ENCODE peak calls at places on chromosome 14, in seven cellular contexts. V, E, D, J, S, G and U are unnamed samples.

GRCh38 chr14:78519863-78520262 is 349.7 kb downstream of the NRXN3 start:
- DNase-seq in V (no peak), E (peak), D (peak), J (no peak), S (no peak), G (no peak), U (no peak)

GRCh38 chr14:69612014-69612758 is 790 bp downstream of the SUSD6 start:
- DNase-seq in V (peak), E (peak), D (peak), J (peak), S (peak), G (peak), U (no peak)

GRCh38 chr14:32724864-32725550 is 213.7 kb upstream of the NPAS3 start:
- DNase-seq in V (no peak), E (peak), D (no peak), J (no peak), S (no peak), G (peak), U (peak)

GRCh38 chr14:21543426-21544350 is 17.5 kb upstream of the SALL2 start:
- DNase-seq in V (no peak), E (no peak), D (no peak), J (no peak), S (no peak), G (no peak), U (no peak)

GRCh38 chr14:82052778-82053177 is 519.1 kb upstream of the SEL1L start:
- DNase-seq in V (no peak), E (no peak), D (no peak), J (no peak), S (no peak), G (no peak), U (no peak)

GRCh38 chr14:73751157-73751691 is 37.0 kb upstream of the PNMA1 start:
- DNase-seq in V (no peak), E (no peak), D (no peak), J (no peak), S (no peak), G (no peak), U (no peak)

GRCh38 chr14:70113211-70113610 is 75.5 kb downstream of the SLC8A3 start:
- DNase-seq in V (no peak), E (no peak), D (no peak), J (no peak), S (no peak), G (no peak), U (no peak)

GRCh38 chr14:103819503-103820307 is 27.7 kb downstream of the PPP1R13B start:
- DNase-seq in V (peak), E (no peak), D (peak), J (peak), S (peak), G (peak), U (no peak)

GRCh38 chr14:76181546-76181945 is 29.8 kb downstream of the GPATCH2L start:
- DNase-seq in V (no peak), E (no peak), D (no peak), J (no peak), S (no peak), G (no peak), U (no peak)

GRCh38 chr14:65156568-65157366 is 54.5 kb upstream of the MAX start:
- DNase-seq in V (peak), E (peak), D (no peak), J (peak), S (no peak), G (peak), U (peak)

GRCh38 chr14:90487462-90487861 is 90.6 kb downstream of the CALM1 start:
- DNase-seq in V (no peak), E (no peak), D (no peak), J (no peak), S (no peak), G (no peak), U (no peak)

GRCh38 chr14:105944632-105945610 is 418.5 kb downstream of the TMEM121 start:
- DNase-seq in V (peak), E (no peak), D (peak), J (peak), S (peak), G (no peak), U (no peak)

GRCh38 chr14:62087191-62087590 is 325.0 kb downstream of the SNAPC1 start:
- DNase-seq in V (no peak), E (no peak), D (no peak), J (no peak), S (no peak), G (no peak), U (no peak)

GRCh38 chr14:77301103-77301502 is 19.6 kb downstream of the POMT2 start:
- DNase-seq in V (peak), E (peak), D (peak), J (peak), S (peak), G (peak), U (peak)

GRCh38 chr14:77543637-77544334 is 45.2 kb upstream of the ISM2 start:
- DNase-seq in V (no peak), E (peak), D (no peak), J (no peak), S (no peak), G (peak), U (no peak)

GRCh38 chr14:89618309-89618708 is 201.3 kb upstream of the FOXN3 start:
- DNase-seq in V (no peak), E (no peak), D (no peak), J (no peak), S (no peak), G (peak), U (no peak)

GRCh38 chr14:90136904-90137303 is 75.1 kb downstream of the KCNK13 start:
- DNase-seq in V (no peak), E (no peak), D (no peak), J (no peak), S (no peak), G (no peak), U (no peak)

GRCh38 chr14:22976620-22977433 is 5.5 kb downstream of the AJUBA start:
- DNase-seq in V (no peak), E (peak), D (peak), J (no peak), S (no peak), G (peak), U (no peak)

GRCh38 chr14:66045572-66046021 is 440.6 kb upstream of the CCDC196 start:
- DNase-seq in V (no peak), E (no peak), D (no peak), J (no peak), S (peak), G (peak), U (no peak)

GRCh38 chr14:69316449-69317391 is 56.8 kb downstream of the GALNT16 start:
- DNase-seq in V (peak), E (peak), D (peak), J (peak), S (peak), G (peak), U (peak)

GRCh38 chr14:81323621-81324400 is 76.3 kb downstream of the STON2 start:
- DNase-seq in V (no peak), E (no peak), D (peak), J (no peak), S (no peak), G (no peak), U (no peak)

GRCh38 chr14:54570047-54570446 is 3.1 kb downstream of the SAMD4A start:
- DNase-seq in V (no peak), E (no peak), D (no peak), J (no peak), S (no peak), G (no peak), U (no peak)

DNA sequence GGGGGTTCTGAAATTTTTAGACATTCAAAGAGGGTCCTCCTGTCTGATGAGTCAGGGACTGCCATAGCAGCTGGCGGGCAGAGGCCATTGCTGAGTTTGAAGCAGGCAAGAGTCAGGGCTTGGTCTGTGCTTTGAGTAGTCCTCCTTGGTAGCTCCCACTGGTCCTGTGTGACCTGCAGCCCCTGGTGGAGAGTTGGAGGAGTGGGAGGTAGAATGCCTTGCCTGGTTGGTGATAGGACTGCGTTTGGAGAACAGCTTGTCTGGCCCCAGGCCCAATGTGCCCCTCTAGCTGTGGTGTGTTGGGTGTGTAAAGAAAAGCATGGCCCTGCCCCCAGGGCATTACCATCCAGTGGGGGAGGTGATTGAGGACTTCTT is 116.7 kb downstream of the BEGAIN start:
- DNase-seq in V (no peak), E (no peak), D (no peak), J (no peak), S (no peak), G (no peak), U (no peak)
- TF ChIP-seq CTCF in V (no peak), E (no peak), D (no peak), J (no peak), S (no peak), G (no peak), U (peak)

DNA sequence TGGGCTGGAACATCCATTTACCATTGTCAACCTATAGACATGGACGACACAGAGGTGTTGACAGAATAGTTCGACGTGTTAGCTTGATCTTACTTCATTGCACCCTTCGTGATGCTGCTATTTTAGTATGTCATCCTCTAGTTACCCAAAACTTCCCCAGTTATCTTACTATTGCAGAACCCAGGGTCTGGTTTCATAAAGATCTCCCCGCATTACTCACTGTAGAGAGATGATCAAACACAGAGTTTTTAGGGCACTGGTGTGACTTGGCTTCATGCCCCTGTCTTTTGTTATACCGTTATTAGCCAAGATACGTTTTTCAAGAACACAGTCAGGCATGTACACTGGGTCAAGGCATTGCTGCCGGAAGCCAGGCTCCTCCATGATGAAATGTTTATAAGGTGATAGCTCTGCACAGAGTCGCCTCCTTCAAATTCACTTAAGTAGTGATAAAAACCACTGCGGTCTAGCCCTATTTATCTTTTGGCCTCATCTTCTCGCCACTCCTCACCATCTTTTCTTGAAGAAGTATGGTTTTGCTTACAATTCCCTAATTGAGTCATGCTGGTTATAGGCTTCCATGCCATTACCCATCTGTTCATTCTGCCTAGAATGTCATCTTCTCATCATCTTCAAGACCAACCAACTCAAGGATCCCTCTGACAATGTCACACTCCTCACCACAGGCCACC is 1127.9 kb downstream of the VRK1 start:
- DNase-seq in V (no peak), E (no peak), D (no peak), J (no peak), S (no peak), G (no peak), U (no peak)
- TF ChIP-seq CTCF in V (no peak), E (no peak), D (no peak), J (no peak), S (no peak), G (no peak), U (no peak)

GRCh38 chr14:49306152-49306751 is 279.9 kb downstream of the RPS29 start:
- DNase-seq in V (no peak), E (peak), D (no peak), J (no peak), S (no peak), G (peak), U (peak)
- TF ChIP-seq CTCF in V (peak), E (peak), D (peak), J (no peak), S (peak), G (peak), U (peak)

DNA sequence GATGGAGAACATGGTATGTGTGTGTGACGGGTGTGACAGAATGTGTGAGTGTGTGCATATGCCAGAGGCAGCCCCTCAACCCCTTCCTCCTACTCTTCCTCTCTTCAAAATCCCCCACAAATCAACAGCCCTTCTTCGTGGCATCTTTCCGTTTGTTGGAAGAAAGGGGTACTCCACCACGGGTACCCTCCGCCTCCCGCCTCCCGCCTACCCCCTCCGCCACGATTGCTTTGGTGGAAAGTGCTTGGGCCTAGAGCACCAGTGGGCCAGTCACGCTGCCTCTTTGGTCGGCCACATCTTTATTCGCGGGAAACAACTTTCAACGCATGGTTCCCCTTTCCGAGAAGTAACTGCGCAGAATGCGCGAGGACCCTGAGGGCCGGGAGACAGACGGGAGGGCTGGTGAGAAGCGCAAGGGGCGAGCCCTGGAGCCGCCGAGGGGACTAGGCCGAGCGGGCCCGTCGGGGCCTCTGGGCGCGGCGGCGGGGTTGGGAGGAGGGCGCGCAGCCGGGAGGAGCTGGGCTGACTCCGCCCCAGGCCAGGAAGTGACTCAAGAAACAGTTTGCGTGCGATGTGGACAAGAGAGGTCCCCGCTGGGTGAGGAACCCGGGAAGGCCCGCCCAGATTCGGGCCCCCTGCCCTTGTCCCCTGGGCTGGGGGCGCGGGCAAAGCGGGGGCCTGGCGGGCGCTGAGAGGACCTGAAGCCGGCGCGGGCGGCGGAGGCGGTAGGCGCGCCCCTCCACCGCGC is at the start of the genes CBLN3 and KHNYN:
- DNase-seq in V (peak), E (peak), D (peak), J (peak), S (peak), G (peak), U (peak)
- TF ChIP-seq CTCF in V (peak), E (no peak), D (no peak), J (no peak), S (no peak), G (no peak), U (no peak)

GRCh38 chr14:94638961-94639817 is 27.0 kb downstream of the SERPINA3 start:
- DNase-seq in V (no peak), E (no peak), D (no peak), J (no peak), S (no peak), G (no peak), U (no peak)

GRCh38 chr14:94635143-94635542 is 23.0 kb downstream of the SERPINA3 start:
- DNase-seq in V (no peak), E (no peak), D (no peak), J (no peak), S (no peak), G (no peak), U (no peak)

GRCh38 chr14:94638330-94638729 is 26.1 kb downstream of the SERPINA3 start:
- DNase-seq in V (no peak), E (peak), D (no peak), J (no peak), S (no peak), G (no peak), U (no peak)

GRCh38 chr14:94633116-94633515 is 20.9 kb downstream of the SERPINA3 start:
- DNase-seq in V (no peak), E (no peak), D (no peak), J (no peak), S (no peak), G (no peak), U (no peak)

DNA sequence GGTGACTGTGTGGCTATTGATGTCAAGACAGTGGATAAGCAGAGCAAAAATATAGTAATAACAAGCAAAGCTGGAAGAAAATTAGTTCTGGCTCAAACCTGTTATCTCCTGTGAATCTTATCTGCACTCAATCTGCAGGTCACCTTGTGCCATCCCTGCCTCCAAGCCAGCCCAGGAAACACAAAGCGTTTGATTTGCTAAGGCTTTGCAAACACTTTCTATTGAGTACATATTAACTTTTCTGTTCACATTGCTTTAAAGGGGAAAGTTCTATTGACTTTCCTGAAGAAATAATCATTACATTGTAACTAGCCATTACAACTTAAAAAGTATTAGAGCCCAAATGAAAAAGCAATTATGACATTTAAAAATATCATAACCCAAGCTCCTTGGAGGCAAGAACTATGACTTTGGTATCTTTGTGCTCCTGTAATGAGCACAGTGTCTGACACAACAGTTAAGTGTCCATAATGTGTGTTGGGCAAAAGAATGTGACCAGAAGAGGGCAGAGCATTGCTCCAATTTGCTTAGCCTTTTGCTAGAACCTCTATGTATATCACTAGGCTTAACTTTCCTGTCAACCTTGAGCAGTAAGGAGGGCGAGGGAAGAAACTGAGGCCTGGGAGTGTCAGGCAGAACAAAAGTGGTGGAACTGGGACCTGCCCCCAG is 24.7 kb downstream of the SERPINA3 start:
- DNase-seq in V (no peak), E (no peak), D (no peak), J (no peak), S (no peak), G (peak), U (no peak)
- TF ChIP-seq CTCF in V (no peak), E (peak), D (peak), J (no peak), S (peak), G (peak), U (no peak)

GRCh38 chr14:91573894-91574837 is 64.1 kb upstream of the PPP4R3A start:
- DNase-seq in V (no peak), E (peak), D (peak), J (peak), S (peak), G (peak), U (peak)
- TF ChIP-seq CTCF in V (no peak), E (no peak), D (no peak), J (no peak), S (no peak), G (no peak), U (no peak)